ENCODE peak calls at places on chromosomes 6 and 20, in five cellular contexts. One of them, this sample, is unnamed.

GRCh38 chr6:149425224-149425623 is 25.2 kb downstream of the SUMO4 start:
- DNase-seq in endodermal cell: no peak
- DNase-seq in PC-3: no peak
- DNase-seq in tibial nerve: no peak
- DNase-seq in A549: no peak
- DNase-seq in this sample: no peak

GRCh38 chr6:56349196-56349595 is 101.8 kb upstream of the COL21A1 start:
- DNase-seq in A549: no peak
- DNase-seq in endodermal cell: no peak
- DNase-seq in PC-3: peak
- DNase-seq in tibial nerve: no peak
- DNase-seq in this sample: no peak

GRCh38 chr6:41455410-41455809 is 90.8 kb upstream of the FOXP4 start:
- DNase-seq in endodermal cell: no peak
- DNase-seq in A549: no peak
- DNase-seq in PC-3: no peak
- DNase-seq in tibial nerve: no peak
- DNase-seq in this sample: no peak

GRCh38 chr6:111685506-111685905 is 79.8 kb upstream of the TRAF3IP2 start:
- DNase-seq in tibial nerve: no peak
- DNase-seq in PC-3: no peak
- DNase-seq in endodermal cell: no peak
- DNase-seq in A549: no peak
- DNase-seq in this sample: no peak

GRCh38 chr6:42292002-42292735 is 74.5 kb upstream of the MRPS10 start:
- DNase-seq in PC-3: peak
- DNase-seq in endodermal cell: no peak
- DNase-seq in A549: peak
- DNase-seq in tibial nerve: no peak
- DNase-seq in this sample: no peak

GRCh38 chr6:127967708-127968107 is 66.8 kb upstream of the THEMIS start:
- DNase-seq in A549: no peak
- DNase-seq in PC-3: no peak
- DNase-seq in endodermal cell: no peak
- DNase-seq in tibial nerve: no peak
- DNase-seq in this sample: no peak

GRCh38 chr20:32231847-32232246 is 24.2 kb downstream of the POFUT1 start:
- DNase-seq in endodermal cell: no peak
- DNase-seq in tibial nerve: no peak
- DNase-seq in A549: no peak
- DNase-seq in PC-3: no peak
- DNase-seq in this sample: no peak

GRCh38 chr6:134111062-134111677 is 58.7 kb upstream of the SLC2A12 start:
- DNase-seq in endodermal cell: peak
- DNase-seq in PC-3: peak
- DNase-seq in tibial nerve: no peak
- DNase-seq in A549: peak
- DNase-seq in this sample: no peak

GRCh38 chr6:77466055-77467028 is 3.1 kb upstream of the HTR1B start:
- DNase-seq in endodermal cell: peak
- DNase-seq in PC-3: peak
- DNase-seq in A549: peak
- DNase-seq in tibial nerve: no peak
- DNase-seq in this sample: no peak

GRCh38 chr20:50861012-50861411 is 66.2 kb downstream of the BCAS4 start:
- DNase-seq in tibial nerve: no peak
- DNase-seq in endodermal cell: peak
- DNase-seq in A549: no peak
- DNase-seq in PC-3: no peak
- DNase-seq in this sample: no peak

GRCh38 chr6:170247178-170247701 is 43.6 kb downstream of the DLL1 start:
- DNase-seq in PC-3: no peak
- DNase-seq in A549: no peak
- DNase-seq in tibial nerve: no peak
- DNase-seq in endodermal cell: no peak
- DNase-seq in this sample: no peak

GRCh38 chr6:64680446-64680845 is 1026.6 kb downstream of the EYS start:
- DNase-seq in tibial nerve: no peak
- DNase-seq in A549: no peak
- DNase-seq in endodermal cell: no peak
- DNase-seq in PC-3: peak
- DNase-seq in this sample: no peak

GRCh38 chr6:169752074-169752623 is 727 bp downstream of the ERMARD start:
- DNase-seq in PC-3: no peak
- DNase-seq in A549: no peak
- DNase-seq in tibial nerve: no peak
- DNase-seq in endodermal cell: peak
- DNase-seq in this sample: no peak

GRCh38 chr6:4510317-4510716 is 265.9 kb upstream of the CDYL start:
- DNase-seq in A549: no peak
- DNase-seq in PC-3: no peak
- DNase-seq in endodermal cell: no peak
- DNase-seq in tibial nerve: no peak
- DNase-seq in this sample: no peak

GRCh38 chr6:24636681-24637080 is 9.3 kb downstream of the KIAA0319 start:
- DNase-seq in tibial nerve: no peak
- DNase-seq in PC-3: no peak
- DNase-seq in A549: no peak
- DNase-seq in endodermal cell: no peak
- DNase-seq in this sample: no peak

GRCh38 chr6:130245267-130245666 is 22.5 kb upstream of the SAMD3 start:
- DNase-seq in endodermal cell: no peak
- DNase-seq in PC-3: no peak
- DNase-seq in A549: no peak
- DNase-seq in tibial nerve: no peak
- DNase-seq in this sample: no peak

GRCh38 chr6:157110620-157111019 is 212.7 kb downstream of the TMEM242 start:
- DNase-seq in tibial nerve: no peak
- DNase-seq in A549: no peak
- DNase-seq in PC-3: no peak
- DNase-seq in endodermal cell: no peak
- DNase-seq in this sample: no peak

GRCh38 chr20:24981750-24982149 is 10.8 kb downstream of the APMAP start:
- DNase-seq in PC-3: no peak
- DNase-seq in endodermal cell: peak
- DNase-seq in tibial nerve: no peak
- DNase-seq in A549: no peak
- DNase-seq in this sample: no peak

GRCh38 chr6:84018453-84019061 is 15.0 kb upstream of the MRAP2 start:
- DNase-seq in PC-3: peak
- DNase-seq in endodermal cell: peak
- DNase-seq in A549: no peak
- DNase-seq in tibial nerve: no peak
- DNase-seq in this sample: no peak

GRCh38 chr6:169921853-169922779 is 170.7 kb downstream of the ERMARD start:
- DNase-seq in A549: no peak
- DNase-seq in endodermal cell: no peak
- DNase-seq in tibial nerve: no peak
- DNase-seq in PC-3: no peak
- DNase-seq in this sample: no peak

GRCh38 chr6:159404296-159404695 is 235.1 kb downstream of the FNDC1 start:
- DNase-seq in tibial nerve: no peak
- DNase-seq in A549: no peak
- DNase-seq in PC-3: no peak
- DNase-seq in endodermal cell: no peak
- DNase-seq in this sample: no peak

GRCh38 chr20:48107560-48107959 is 322.3 kb upstream of the SULF2 start:
- DNase-seq in PC-3: peak
- DNase-seq in endodermal cell: no peak
- DNase-seq in A549: no peak
- DNase-seq in tibial nerve: no peak
- DNase-seq in this sample: no peak

GRCh38 chr20:60223174-60223573 is 265.0 kb downstream of the CDH26 start:
- DNase-seq in endodermal cell: no peak
- DNase-seq in PC-3: no peak
- DNase-seq in tibial nerve: no peak
- DNase-seq in A549: no peak
- DNase-seq in this sample: no peak

GRCh38 chr6:30613251-30614043 is 3.6 kb downstream of the PPP1R10 start:
- DNase-seq in tibial nerve: no peak
- DNase-seq in endodermal cell: no peak
- DNase-seq in PC-3: peak
- DNase-seq in A549: no peak
- DNase-seq in this sample: no peak

GRCh38 chr20:24462461-24463010 is 6.9 kb upstream of the SYNDIG1 start:
- DNase-seq in tibial nerve: no peak
- DNase-seq in endodermal cell: no peak
- DNase-seq in A549: no peak
- DNase-seq in PC-3: no peak
- DNase-seq in this sample: no peak

GRCh38 chr6:136288566-136289326 is 900 bp downstream of the BCLAF1 start:
- DNase-seq in PC-3: peak
- DNase-seq in tibial nerve: peak
- DNase-seq in A549: peak
- DNase-seq in endodermal cell: peak
- DNase-seq in this sample: peak

GRCh38 chr6:100721256-100721655 is 159.9 kb downstream of the ASCC3 start:
- DNase-seq in PC-3: no peak
- DNase-seq in A549: no peak
- DNase-seq in endodermal cell: no peak
- DNase-seq in tibial nerve: no peak
- DNase-seq in this sample: no peak

GRCh38 chr6:82364087-82365010 is 732 bp downstream of the TPBG start:
- DNase-seq in tibial nerve: peak
- DNase-seq in A549: peak
- DNase-seq in endodermal cell: peak
- DNase-seq in PC-3: peak
- DNase-seq in this sample: no peak

GRCh38 chr6:130604869-130605401 is 222.3 kb upstream of the SMLR1 start:
- DNase-seq in A549: no peak
- DNase-seq in tibial nerve: no peak
- DNase-seq in endodermal cell: no peak
- DNase-seq in PC-3: no peak
- DNase-seq in this sample: no peak

GRCh38 chr20:41428285-41428684 is 61.7 kb upstream of the EMILIN3 start:
- DNase-seq in endodermal cell: no peak
- DNase-seq in A549: peak
- DNase-seq in PC-3: peak
- DNase-seq in tibial nerve: no peak
- DNase-seq in this sample: no peak

GRCh38 chr6:44594471-44594870 is 207.0 kb downstream of the CDC5L start:
- DNase-seq in PC-3: no peak
- DNase-seq in endodermal cell: peak
- DNase-seq in tibial nerve: no peak
- DNase-seq in A549: no peak
- DNase-seq in this sample: no peak

GRCh38 chr20:15919118-15919517 is 654.1 kb downstream of the KIF16B start:
- DNase-seq in endodermal cell: no peak
- DNase-seq in A549: no peak
- DNase-seq in tibial nerve: no peak
- DNase-seq in PC-3: no peak
- DNase-seq in this sample: no peak

GRCh38 chr6:105981888-105982358 is 104.2 kb upstream of the PRDM1 start:
- DNase-seq in A549: no peak
- DNase-seq in PC-3: no peak
- DNase-seq in tibial nerve: no peak
- DNase-seq in endodermal cell: no peak
- DNase-seq in this sample: no peak

GRCh38 chr6:105974981-105975380 is 111.2 kb upstream of the PRDM1 start:
- DNase-seq in PC-3: no peak
- DNase-seq in tibial nerve: no peak
- DNase-seq in A549: no peak
- DNase-seq in endodermal cell: no peak
- DNase-seq in this sample: no peak

GRCh38 chr6:105982761-105983600 is 103.2 kb upstream of the PRDM1 start:
- DNase-seq in PC-3: no peak
- DNase-seq in endodermal cell: no peak
- DNase-seq in A549: no peak
- DNase-seq in tibial nerve: no peak
- DNase-seq in this sample: no peak

GRCh38 chr6:105981002-105981887 is 104.9 kb upstream of the PRDM1 start:
- DNase-seq in A549: no peak
- DNase-seq in tibial nerve: no peak
- DNase-seq in PC-3: no peak
- DNase-seq in endodermal cell: peak
- DNase-seq in this sample: no peak

GRCh38 chr6:105978113-105978512 is 108.0 kb upstream of the PRDM1 start:
- DNase-seq in endodermal cell: no peak
- DNase-seq in PC-3: no peak
- DNase-seq in tibial nerve: no peak
- DNase-seq in A549: no peak
- DNase-seq in this sample: no peak
- H3K27ac ChIP-seq in endodermal cell: no peak
- H3K27ac ChIP-seq in PC-3: no peak
- H3K27ac ChIP-seq in tibial nerve: no peak
- H3K27ac ChIP-seq in A549: no peak
- H3K27ac ChIP-seq in this sample: no peak

GRCh38 chr6:106087548-106088325 is 1.6 kb downstream of the PRDM1 start:
- DNase-seq in tibial nerve: no peak
- DNase-seq in PC-3: peak
- DNase-seq in A549: no peak
- DNase-seq in endodermal cell: peak
- DNase-seq in this sample: peak
- H3K27ac ChIP-seq in tibial nerve: peak
- H3K27ac ChIP-seq in PC-3: no peak
- H3K27ac ChIP-seq in A549: peak
- H3K27ac ChIP-seq in endodermal cell: no peak
- H3K27ac ChIP-seq in this sample: peak

GRCh38 chr6:122609881-122610689 is at the start of gene PKIB:
- DNase-seq in PC-3: peak
- DNase-seq in endodermal cell: peak
- DNase-seq in A549: peak
- DNase-seq in tibial nerve: peak
- DNase-seq in this sample: peak

DNA sequence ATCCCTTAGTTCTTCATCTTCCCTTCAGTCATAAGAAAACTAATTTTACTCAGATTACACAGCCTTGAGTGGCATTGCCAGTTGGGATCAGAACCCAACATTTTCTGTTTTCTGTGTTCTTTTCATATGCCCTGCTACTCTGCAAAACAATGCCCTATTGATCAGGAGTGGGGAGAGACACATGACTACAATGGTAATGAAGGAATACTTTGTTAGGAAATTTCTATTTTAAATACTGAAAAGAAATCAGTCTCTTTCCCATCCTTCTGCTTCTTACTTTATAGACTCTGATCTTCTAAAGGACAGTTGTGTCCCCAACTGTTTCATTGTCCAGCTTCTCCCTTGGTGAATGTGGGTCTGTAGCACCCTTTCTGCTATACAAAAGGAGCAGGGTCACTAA is 5.5 kb upstream of the PKIB start:
- DNase-seq in endodermal cell: no peak
- DNase-seq in tibial nerve: no peak
- DNase-seq in PC-3: no peak
- DNase-seq in A549: no peak
- DNase-seq in this sample: no peak
- H3K27ac ChIP-seq in endodermal cell: no peak
- H3K27ac ChIP-seq in tibial nerve: no peak
- H3K27ac ChIP-seq in PC-3: no peak
- H3K27ac ChIP-seq in A549: no peak
- H3K27ac ChIP-seq in this sample: no peak

DNA sequence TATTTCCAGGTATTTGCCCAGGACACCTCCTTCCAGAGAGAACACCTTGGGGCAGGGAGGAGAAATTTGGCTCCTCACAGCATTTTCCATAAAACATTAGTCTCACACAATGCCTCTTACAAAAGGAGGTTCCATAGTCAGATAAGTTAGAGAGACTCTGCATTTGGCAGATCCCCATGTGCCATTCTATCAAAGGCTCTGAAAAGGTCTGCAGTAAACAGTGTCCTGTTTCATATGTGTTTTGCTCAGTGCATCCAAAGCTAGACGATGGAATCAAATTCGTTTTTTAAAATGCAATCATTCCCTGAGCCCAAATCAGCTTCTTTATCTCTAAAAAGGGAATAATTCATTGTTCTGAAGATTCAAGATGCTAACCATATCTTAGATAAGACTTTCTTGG is 41.2 kb upstream of the MLN start:
- DNase-seq in tibial nerve: no peak
- DNase-seq in PC-3: no peak
- DNase-seq in A549: no peak
- DNase-seq in endodermal cell: no peak
- DNase-seq in this sample: no peak
- H3K27ac ChIP-seq in tibial nerve: no peak
- H3K27ac ChIP-seq in PC-3: no peak
- H3K27ac ChIP-seq in A549: peak
- H3K27ac ChIP-seq in endodermal cell: no peak
- H3K27ac ChIP-seq in this sample: no peak